ENCODE peak calls at places on chromosomes 6 and 20, in seven cellular contexts. Q is BJ, D is OCI-LY7, J is neural progenitor cell, K is heart left ventricle, T is stomach, L is right lobe of liver. F is an unnamed sample.

GRCh38 chr6:45577836-45578504 is 200.2 kb upstream of the SUPT3H start:
- DNase-seq in Q (peak; percentile 22), D (no peak), J (no peak), K (no peak), T (no peak), L (no peak), F (no peak)

GRCh38 chr6:157790548-157791160 is 32.4 kb upstream of the SNX9 start:
- DNase-seq in Q (no peak), D (no peak), J (no peak), K (no peak), T (no peak), L (no peak), F (no peak)

GRCh38 chr6:157240059-157240959 is 83.0 kb downstream of the TMEM242 start:
- DNase-seq in Q (no peak), D (no peak), J (peak; percentile 55), K (no peak), T (no peak), L (no peak), F (no peak)

GRCh38 chr6:138785092-138785491 is 10.8 kb upstream of the ECT2L start:
- DNase-seq in Q (no peak), D (no peak), J (no peak), K (no peak), T (no peak), L (no peak), F (no peak)

GRCh38 chr6:39653631-39654030 is 71.6 kb downstream of the KIF6 start:
- DNase-seq in Q (no peak), D (no peak), J (peak; percentile 58), K (no peak), T (no peak), L (no peak), F (no peak)

GRCh38 chr6:127999032-127999431 is 98.2 kb upstream of the THEMIS start:
- DNase-seq in Q (no peak), D (no peak), J (no peak), K (no peak), T (no peak), L (no peak), F (no peak)

GRCh38 chr6:42929928-42930360 is 664 bp downstream of the CNPY3 start:
- DNase-seq in Q (peak; percentile 29), D (peak; percentile 95), J (no peak), K (peak; percentile 17), T (peak; percentile 32), L (no peak), F (peak; percentile 32)

GRCh38 chr6:47718571-47718970 is 20.2 kb downstream of the ADGRF4 start:
- DNase-seq in Q (no peak), D (no peak), J (no peak), K (no peak), T (no peak), L (no peak), F (no peak)

GRCh38 chr6:39008737-39009136 is 39.8 kb upstream of the GLP1R start:
- DNase-seq in Q (no peak), D (no peak), J (peak; percentile 7), K (no peak), T (no peak), L (no peak), F (no peak)

DNA sequence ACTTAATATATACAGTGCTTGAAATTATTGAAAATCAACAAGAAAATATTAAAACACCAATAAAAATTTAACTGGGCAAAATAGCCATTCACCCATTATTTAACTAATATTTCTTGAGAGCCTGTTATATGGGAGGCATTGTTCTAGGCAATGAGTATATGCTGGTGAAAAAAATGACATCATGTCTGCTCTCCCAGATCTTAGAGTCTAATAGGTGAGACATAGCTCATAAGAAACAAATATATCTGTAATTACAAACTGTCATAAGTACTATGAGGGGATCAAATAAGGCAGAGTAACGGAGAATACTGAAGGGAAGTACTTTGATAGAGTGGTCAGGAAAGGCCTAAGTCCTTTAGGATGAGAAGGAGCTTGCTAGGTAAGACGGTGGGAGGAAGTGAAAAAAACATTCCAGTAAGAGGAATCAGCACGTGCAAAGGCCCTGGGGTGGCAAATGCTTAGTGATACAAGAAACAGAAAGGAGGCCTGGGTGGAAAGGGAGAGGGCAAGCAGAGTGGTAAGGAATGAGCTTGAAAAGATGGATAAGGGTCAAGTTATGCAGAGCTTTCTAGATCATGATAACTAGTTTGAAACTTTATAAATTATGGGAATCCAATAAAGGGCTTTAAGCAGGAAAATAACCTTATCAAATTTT is 12.2 kb upstream of the FYN start:
- DNase-seq in Q (no peak), D (no peak), J (no peak), K (no peak), T (no peak), L (no peak), F (no peak)
- H3K4me3 ChIP-seq in Q (no peak overlapping the region), D (no peak overlapping the region), J (no peak overlapping the region), K (no peak overlapping the region), T (no peak overlapping the region), L (no peak overlapping the region), F (no peak overlapping the region)

DNA sequence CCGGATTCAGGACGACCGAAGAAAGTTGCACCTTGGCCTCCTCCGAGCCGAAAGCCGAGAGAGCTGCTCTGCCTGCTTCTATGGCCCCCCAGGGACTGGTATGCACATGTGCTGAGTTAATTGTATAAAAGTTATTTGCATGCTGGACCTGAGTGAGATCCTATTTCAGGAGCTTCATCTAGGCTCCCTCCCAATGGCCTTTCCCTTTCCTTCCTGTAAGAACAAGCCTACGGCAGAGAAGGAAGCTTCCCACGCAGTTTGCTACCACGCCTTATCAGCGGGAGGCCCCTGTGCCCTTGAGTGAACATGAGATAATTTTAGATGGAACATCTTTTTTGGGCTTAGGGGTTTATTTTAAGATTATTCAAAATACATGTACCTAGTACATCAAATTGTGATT is 65.9 kb downstream of the RIN2 start:
- DNase-seq in Q (no peak), D (no peak), J (no peak), K (peak; percentile 60), T (no peak), L (no peak), F (no peak)
- H3K4me3 ChIP-seq in Q (no peak overlapping the region), D (no peak overlapping the region), J (no peak overlapping the region), K (peak overlapping the region; percentile 13), T (no peak overlapping the region), L (no peak overlapping the region), F (no peak overlapping the region)

GRCh38 chr20:62768234-62768814 is 27.9 kb upstream of the MRGBP start:
- DNase-seq in Q (no peak), D (no peak), J (peak; percentile 60), K (no peak), T (no peak), L (peak; percentile 14), F (no peak)
- H3K4me3 ChIP-seq in Q (no peak overlapping the region), D (no peak overlapping the region), J (no peak overlapping the region), K (no peak overlapping the region), T (no peak overlapping the region), L (no peak overlapping the region), F (no peak overlapping the region)

GRCh38 chr20:29409833-29410804 is 1847.3 kb upstream of the DEFB115 start:
- DNase-seq in Q (no peak), D (no peak), J (no peak), K (no peak), T (no peak), L (no peak), F (no peak)
- H3K4me3 ChIP-seq in Q (no peak overlapping the region), D (no peak overlapping the region), J (no peak overlapping the region), K (no peak overlapping the region), T (no peak overlapping the region), L (no peak overlapping the region), F (no peak overlapping the region)

GRCh38 chr6:136037246-136037884 is 185.9 kb downstream of the PDE7B start:
- DNase-seq in Q (no peak), D (no peak), J (no peak), K (no peak), T (no peak), L (no peak), F (no peak)

GRCh38 chr6:136036071-136036380 is 184.5 kb downstream of the PDE7B start:
- DNase-seq in Q (no peak), D (no peak), J (no peak), K (no peak), T (no peak), L (no peak), F (no peak)

GRCh38 chr6:136037885-136038460 is 186.5 kb downstream of the PDE7B start:
- DNase-seq in Q (no peak), D (no peak), J (no peak), K (peak; percentile 35), T (no peak), L (no peak), F (no peak)

GRCh38 chr6:136035378-136036070 is 184.0 kb downstream of the PDE7B start:
- DNase-seq in Q (no peak), D (no peak), J (no peak), K (peak; percentile 57), T (no peak), L (no peak), F (no peak)

DNA sequence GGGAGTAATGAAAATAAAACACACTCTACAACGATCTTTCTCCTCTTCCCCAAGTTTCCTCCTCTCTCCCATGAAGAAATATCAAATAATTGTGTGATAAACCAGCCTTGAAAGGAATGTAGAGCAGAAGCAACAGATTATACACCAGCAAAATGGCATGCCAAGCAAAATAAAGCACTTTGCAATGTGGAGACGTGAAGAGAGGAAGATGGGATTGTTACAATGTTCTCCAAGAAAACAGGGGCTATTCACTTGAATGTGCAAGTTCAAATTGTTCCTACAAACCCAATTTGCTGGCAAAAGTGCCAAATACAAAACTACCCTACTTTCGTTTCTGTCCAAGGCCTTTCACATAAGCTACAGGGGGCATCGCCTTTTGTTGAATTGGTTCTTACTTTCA is 185.1 kb downstream of the PDE7B start:
- DNase-seq in Q (no peak), D (no peak), J (no peak), K (no peak), T (no peak), L (no peak), F (no peak)
- H3K4me3 ChIP-seq in Q (no peak overlapping the region), D (no peak overlapping the region), J (no peak overlapping the region), K (no peak overlapping the region), T (no peak overlapping the region), L (no peak overlapping the region), F (no peak overlapping the region)

DNA sequence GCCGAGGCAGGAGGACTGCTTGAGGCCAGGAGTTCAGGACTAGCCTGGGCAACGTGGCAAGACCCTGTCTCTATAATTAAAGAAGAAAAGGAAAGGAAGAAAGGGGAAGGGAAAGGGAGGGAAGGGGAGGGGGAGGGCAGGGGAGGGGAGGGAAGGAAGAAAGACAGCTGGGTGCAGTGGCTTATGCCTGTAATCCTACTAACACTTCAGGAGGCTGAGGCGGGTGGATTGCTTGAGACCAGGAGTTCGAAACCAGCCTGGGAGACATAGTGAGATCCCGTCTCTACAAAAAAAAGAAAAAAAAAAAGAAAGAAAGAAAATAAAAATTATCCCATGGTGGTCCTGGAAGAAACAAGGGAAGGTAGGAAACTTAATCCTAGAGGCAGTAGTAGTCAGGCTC is 33.5 kb downstream of the BCL2L1 start:
- DNase-seq in Q (no peak), D (no peak), J (no peak), K (no peak), T (no peak), L (no peak), F (no peak)
- H3K4me3 ChIP-seq in Q (no peak overlapping the region), D (no peak overlapping the region), J (no peak overlapping the region), K (no peak overlapping the region), T (no peak overlapping the region), L (no peak overlapping the region), F (no peak overlapping the region)